ENCODE peak calls at places on chromosomes 12 and 14, in nine cellular contexts. T is left lung; S is NCI-H1105; H is activated T-helper 1 cell treated with Interleukin-2 at 50 U/mL for 16 hours; F is HT-29; P is activated CD4-positive, alpha-beta T cell treated with anti-CD3 and anti-CD28 coated beads, Interleukin-2, amount 50 U/mL, for 1 hour; N is lower leg skin; A is iPS-NIHi11; U is NCI-H1694 treated with DMSO at 0.1 percent for 48 hours. E is an unnamed sample.

GRCh38 chr14:90453401-90453951 is 56.6 kb downstream of the CALM1 start:
- DNase-seq in T (peak; percentile 50), S (no peak), H (no peak), F (no peak), P (no peak), N (peak; percentile 71), A (no peak), U (peak; percentile 81), E (no peak)

GRCh38 chr14:32934891-32935633 is 3.6 kb upstream of the NPAS3 start:
- DNase-seq in T (no peak), S (no peak), H (no peak), F (no peak), P (no peak), N (peak; percentile 85), A (no peak), U (no peak), E (no peak)

GRCh38 chr14:55458800-55459577 is 18.6 kb upstream of the TBPL2 start:
- DNase-seq in T (no peak), S (no peak), H (no peak), F (no peak), P (no peak), N (no peak), A (no peak), U (no peak), E (no peak)

GRCh38 chr12:80299219-80299618 is 144.8 kb upstream of the PTPRQ start:
- DNase-seq in T (no peak), S (no peak), H (no peak), F (no peak), P (no peak), N (no peak), A (no peak), U (no peak), E (no peak)

GRCh38 chr12:23349550-23349949 is 599.9 kb downstream of the SOX5 start:
- DNase-seq in T (no peak), S (no peak), H (no peak), F (no peak), P (no peak), N (no peak), A (no peak), U (no peak), E (no peak)

GRCh38 chr12:8697476-8698131 is at the start of gene RIMKLB:
- DNase-seq in T (peak; percentile 82), S (peak; percentile 81), H (peak; percentile 67), F (no peak), P (peak; percentile 77), N (peak; percentile 95), A (peak; percentile 91), U (peak; percentile 29), E (no peak)

GRCh38 chr14:54651649-54652048 is 84.7 kb downstream of the SAMD4A start:
- DNase-seq in T (no peak), S (no peak), H (no peak), F (no peak), P (no peak), N (no peak), A (no peak), U (no peak), E (no peak)

GRCh38 chr12:9619411-9620179 is 11.9 kb upstream of the KLRB1 start:
- DNase-seq in T (no peak), S (no peak), H (no peak), F (no peak), P (no peak), N (no peak), A (no peak), U (no peak), E (no peak)

GRCh38 chr12:113903381-113903863 is 62.7 kb downstream of the RBM19 start:
- DNase-seq in T (no peak), S (no peak), H (no peak), F (no peak), P (no peak), N (no peak), A (no peak), U (no peak), E (no peak)

GRCh38 chr14:89137514-89138163 is 279.4 kb downstream of the FOXN3 start:
- DNase-seq in T (peak; percentile 89), S (no peak), H (no peak), F (peak; percentile 87), P (no peak), N (no peak), A (no peak), U (no peak), E (no peak)

GRCh38 chr12:109131522-109132050 is 15.2 kb downstream of the ACACB start:
- DNase-seq in T (no peak), S (no peak), H (no peak), F (no peak), P (no peak), N (no peak), A (no peak), U (no peak), E (no peak)

GRCh38 chr12:77319141-77319540 is 253.8 kb upstream of the E2F7 start:
- DNase-seq in T (no peak), S (no peak), H (no peak), F (no peak), P (no peak), N (no peak), A (no peak), U (no peak), E (no peak)

GRCh38 chr14:101113835-101114725 is 210.6 kb upstream of the RTL1 start:
- DNase-seq in T (no peak), S (no peak), H (no peak), F (no peak), P (no peak), N (no peak), A (no peak), U (no peak), E (no peak)

GRCh38 chr14:101588990-101589389 is 27.7 kb downstream of the DIO3 start:
- DNase-seq in T (no peak), S (no peak), H (no peak), F (no peak), P (no peak), N (peak; percentile 20), A (peak; percentile 12), U (no peak), E (no peak)

GRCh38 chr14:92386637-92387036 is 63.7 kb downstream of the SLC24A4 start:
- DNase-seq in T (peak; percentile 67), S (no peak), H (no peak), F (no peak), P (no peak), N (no peak), A (no peak), U (no peak), E (no peak)

GRCh38 chr12:11861864-11862600 is 208.7 kb upstream of the BCL2L14 start:
- DNase-seq in T (no peak), S (no peak), H (no peak), F (no peak), P (no peak), N (no peak), A (no peak), U (no peak), E (no peak)

GRCh38 chr12:51323317-51323960 is 535 bp downstream of the BIN2 start:
- DNase-seq in T (no peak), S (no peak), H (peak; percentile 37), F (no peak), P (peak; percentile 58), N (no peak), A (no peak), U (no peak), E (no peak)

GRCh38 chr14:105382343-105383082 is 15.8 kb upstream of the TEX22 start:
- DNase-seq in T (no peak), S (no peak), H (no peak), F (no peak), P (no peak), N (no peak), A (no peak), U (no peak), E (no peak)

GRCh38 chr14:104878582-104878981 is 13.5 kb downstream of the CEP170B start:
- DNase-seq in T (no peak), S (no peak), H (no peak), F (no peak), P (no peak), N (no peak), A (peak; percentile 6), U (peak; percentile 59), E (no peak)

GRCh38 chr14:75440733-75441474 is 13.1 kb downstream of the JDP2 start:
- DNase-seq in T (peak; percentile 60), S (no peak), H (no peak), F (no peak), P (no peak), N (no peak), A (no peak), U (no peak), E (no peak)

GRCh38 chr12:43550831-43551270 is 1.2 kb downstream of the ADAMTS20 start:
- DNase-seq in T (no peak), S (no peak), H (no peak), F (no peak), P (no peak), N (no peak), A (peak; percentile 10), U (no peak), E (no peak)

GRCh38 chr14:99273025-99273723 is 1.2 kb upstream of the BCL11B start:
- DNase-seq in T (no peak), S (peak; percentile 69), H (no peak), F (peak; percentile 60), P (no peak), N (peak; percentile 94), A (no peak), U (peak; percentile 89), E (no peak)

GRCh38 chr12:10720974-10721565 is 2.1 kb downstream of the YBX3 start:
- DNase-seq in T (no peak), S (no peak), H (no peak), F (peak; percentile 32), P (no peak), N (no peak), A (no peak), U (no peak), E (no peak)

GRCh38 chr14:99176156-99176945 is 95.6 kb downstream of the BCL11B start:
- DNase-seq in T (peak; percentile 13), S (no peak), H (no peak), F (no peak), P (no peak), N (peak; percentile 79), A (no peak), U (no peak), E (no peak)

GRCh38 chr12:26102954-26103353 is 21.9 kb downstream of the BHLHE41 start:
- DNase-seq in T (no peak), S (no peak), H (no peak), F (no peak), P (no peak), N (no peak), A (no peak), U (no peak), E (no peak)

GRCh38 chr12:107681836-107682820 is 3.5 kb upstream of the PWP1 start:
- DNase-seq in T (no peak), S (no peak), H (no peak), F (no peak), P (no peak), N (no peak), A (no peak), U (no peak), E (no peak)